ENCODE peak calls at places on chromosomes 13 and 19, in five cellular contexts. C, E, R, B and F are unnamed samples.

GRCh38 chr19:7456964-7457541 is 31.8 kb downstream of the PEX11G start:
- DNase-seq in E (no peak), B (no peak), R (no peak), C (no peak), F (no peak)

GRCh38 chr19:33395561-33396550 is 22.3 kb downstream of the CEBPG start:
- DNase-seq in R (no peak), B (no peak), E (no peak), C (no peak), F (no peak)

GRCh38 chr19:46720516-46721239 is 3.8 kb upstream of the PRKD2 start:
- DNase-seq in E (no peak), R (no peak), B (no peak), C (no peak), F (no peak)

GRCh38 chr19:16285769-16286564 is 38.7 kb upstream of the KLF2 start:
- DNase-seq in B (no peak), C (no peak), E (peak; percentile 66), R (no peak), F (no peak)

GRCh38 chr13:113941571-113942191 is 32.2 kb downstream of the C13orf46 start:
- DNase-seq in B (no peak), C (no peak), R (no peak), E (no peak), F (no peak)

GRCh38 chr13:74771964-74772363 is 637.8 kb upstream of the KLF12 start:
- DNase-seq in C (no peak), B (no peak), R (no peak), E (no peak), F (no peak)

GRCh38 chr19:5805465-5806132 is 732 bp downstream of the NRTN start:
- DNase-seq in R (peak; percentile 64), B (peak; percentile 51), E (peak; percentile 41), C (peak; percentile 94), F (peak; percentile 83)

GRCh38 chr13:103287659-103288058 is 221.4 kb upstream of the SLC10A2 start:
- DNase-seq in E (no peak), C (no peak), B (no peak), R (no peak), F (no peak)

GRCh38 chr13:95697052-95697680 is 20.2 kb downstream of the DNAJC3 start:
- DNase-seq in E (no peak), R (no peak), C (no peak), B (no peak), F (no peak)

GRCh38 chr13:34901577-34901976 is 40.5 kb upstream of the NBEA start:
- DNase-seq in B (no peak), R (no peak), C (no peak), E (no peak), F (no peak)

GRCh38 chr19:17420267-17420924 is 549 bp downstream of the MVB12A start:
- DNase-seq in C (peak; percentile 63), R (peak; percentile 46), B (no peak), E (no peak), F (peak; percentile 57)

GRCh38 chr13:91203430-91203829 is 144.1 kb upstream of the MIR17HG start:
- DNase-seq in R (no peak), C (no peak), B (no peak), E (no peak), F (no peak)

GRCh38 chr19:17686027-17686511 is 2.1 kb downstream of the UNC13A start:
- DNase-seq in E (no peak), C (no peak), R (no peak), B (no peak), F (no peak)

GRCh38 chr19:30521937-30522336 is 149.8 kb downstream of the ZNF536 start:
- DNase-seq in B (no peak), C (no peak), E (no peak), R (no peak), F (no peak)

GRCh38 chr13:109628251-109628699 is 158.1 kb downstream of the IRS2 start:
- DNase-seq in B (no peak), E (no peak), R (no peak), C (no peak), F (no peak)

GRCh38 chr13:24661713-24662112 is 18.5 kb upstream of the ATP12A start:
- DNase-seq in C (no peak), E (no peak), R (no peak), B (no peak), F (no peak)

GRCh38 chr13:44051923-44052322 is 172.2 kb downstream of the LACC1 start:
- DNase-seq in R (no peak), C (peak; percentile 15), B (no peak), E (no peak), F (no peak)

GRCh38 chr19:1568320-1569019 is at the start of gene MEX3D:
- DNase-seq in C (peak; percentile 81), B (peak; percentile 71), R (peak; percentile 76), E (peak; percentile 27), F (peak; percentile 100)

GRCh38 chr19:58408152-58409009 is at the start of gene ZNF584:
- DNase-seq in R (peak; percentile 95), C (peak; percentile 97), B (peak; percentile 90), E (peak; percentile 94), F (peak; percentile 97)